ENCODE peak calls at places on chromosomes 13 and 19, in four cellular contexts. Z is endothelial cell of umbilical vein, F is neural progenitor cell, C is endothelial cell. I is an unnamed sample.

GRCh38 chr19:30784850-30785459 is 412.8 kb downstream of the ZNF536 start:
- DNase-seq in Z (no peak), F (peak; percentile 55), C (peak; percentile 79), I (peak; percentile 67)

GRCh38 chr19:12864721-12865715 is 16.2 kb downstream of the DNASE2 start:
- DNase-seq in C (no peak), Z (no peak), F (no peak), I (no peak)

GRCh38 chr19:31838163-31838798 is 489.0 kb upstream of the TSHZ3 start:
- DNase-seq in F (peak; percentile 60), Z (no peak), C (no peak), I (no peak)

GRCh38 chr19:9934132-9934950 is 2.0 kb downstream of the OLFM2 start:
- DNase-seq in C (peak; percentile 91), F (peak; percentile 91), Z (peak; percentile 50), I (peak; percentile 92)

GRCh38 chr13:77928909-77929308 is 10.3 kb upstream of the EDNRB start:
- DNase-seq in Z (peak; percentile 80), C (no peak), F (no peak), I (no peak)

GRCh38 chr13:95437561-95437960 is 115.0 kb upstream of the CLDN10 start:
- DNase-seq in C (no peak), Z (peak; percentile 6), F (no peak), I (no peak)

GRCh38 chr19:4318460-4318859 is 14.1 kb downstream of the FSD1 start:
- DNase-seq in F (no peak), C (no peak), Z (no peak), I (no peak)

GRCh38 chr19:30076101-30076551 is 134.1 kb downstream of the URI1 start:
- DNase-seq in F (no peak), C (no peak), Z (no peak), I (peak; percentile 18)

GRCh38 chr13:44181938-44182337 is 191.7 kb upstream of the SERP2 start:
- DNase-seq in Z (no peak), F (no peak), C (no peak), I (no peak)

GRCh38 chr19:29247051-29247450 is 34.1 kb upstream of the UQCRFS1 start:
- DNase-seq in Z (no peak), C (no peak), F (no peak), I (no peak)

GRCh38 chr19:45094707-45095106 is 1.7 kb downstream of the PPP1R37 start:
- DNase-seq in C (no peak), Z (no peak), F (no peak), I (no peak)

GRCh38 chr13:78608705-78609463 is 5.5 kb upstream of the POU4F1 start:
- DNase-seq in C (no peak), Z (peak; percentile 28), F (peak; percentile 58), I (peak; percentile 60)

DNA sequence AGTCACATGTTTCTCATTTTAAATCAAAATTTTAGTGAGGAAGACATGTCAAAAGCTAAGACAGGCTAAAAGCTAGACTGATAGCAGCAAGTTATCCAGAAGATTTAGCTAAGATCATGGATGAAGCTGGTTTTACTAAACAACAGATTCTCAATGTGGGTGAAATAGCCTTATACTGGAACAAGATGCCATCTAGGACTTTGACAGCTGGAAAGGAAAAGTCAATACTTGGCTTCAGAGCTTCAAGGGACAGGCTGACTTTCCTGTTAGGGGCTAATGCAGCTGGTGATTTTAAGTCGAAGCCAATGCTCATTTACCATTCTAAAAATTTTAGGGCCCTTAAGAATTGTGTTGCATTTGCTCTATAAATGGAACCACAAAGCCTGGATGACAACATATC is 455.3 kb upstream of the SLC10A2 start:
- DNase-seq in C (no peak), Z (no peak), F (no peak), I (no peak)
- TF ChIP-seq CTCF in C (no peak), Z (no peak), F (no peak), I (no peak)

DNA sequence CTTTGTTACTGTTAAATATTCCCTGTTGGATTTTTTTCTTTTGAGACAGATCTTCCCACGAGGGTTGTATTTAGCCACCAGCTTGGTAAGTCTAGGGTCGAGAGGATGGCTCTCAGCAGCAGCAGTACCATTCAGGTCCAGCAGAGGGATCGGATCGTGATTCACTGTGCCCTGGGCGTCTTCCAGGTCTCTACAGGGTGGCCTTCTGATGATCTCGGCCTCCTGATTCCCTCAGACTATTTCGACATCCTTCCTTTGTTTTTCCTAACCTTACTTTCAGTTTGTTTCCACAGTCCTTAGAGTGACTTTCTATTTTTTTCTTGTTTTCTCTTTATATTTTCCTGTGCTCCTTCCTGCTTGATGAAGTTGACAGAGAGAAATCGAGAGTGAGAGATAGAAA is 1436.9 kb downstream of the UQCRFS1 start:
- DNase-seq in Z (no peak), F (no peak), C (no peak), I (no peak)
- TF ChIP-seq CTCF in Z (peak; percentile 26), F (peak; percentile 3), C (no peak), I (peak; percentile 39)

GRCh38 chr19:58350871-58351557 is 2.3 kb downstream of the A1BG start:
- DNase-seq in C (no peak), F (no peak), Z (no peak), I (no peak)
- TF ChIP-seq CTCF in C (no peak), F (no peak), Z (no peak), I (no peak)

GRCh38 chr19:48715276-48715675 is 4.2 kb downstream of the MAMSTR start:
- DNase-seq in C (no peak), Z (no peak), F (no peak), I (no peak)

GRCh38 chr19:48714759-48715261 is 4.7 kb downstream of the MAMSTR start:
- DNase-seq in C (no peak), Z (peak; percentile 22), F (no peak), I (no peak)

GRCh38 chr19:48711106-48711662 is 8.3 kb downstream of the MAMSTR start:
- DNase-seq in Z (no peak), C (no peak), F (no peak), I (no peak)

GRCh38 chr19:48713864-48714755 is 5.4 kb downstream of the MAMSTR start:
- DNase-seq in F (peak; percentile 100), C (peak; percentile 98), Z (peak; percentile 100), I (peak; percentile 99)

GRCh38 chr19:48713041-48713863 is 6.3 kb downstream of the MAMSTR start:
- DNase-seq in Z (no peak), F (peak; percentile 74), C (peak; percentile 34), I (peak; percentile 38)
- TF ChIP-seq CTCF in Z (peak; percentile 19), F (peak; percentile 39), C (no peak), I (peak; percentile 27)

DNA sequence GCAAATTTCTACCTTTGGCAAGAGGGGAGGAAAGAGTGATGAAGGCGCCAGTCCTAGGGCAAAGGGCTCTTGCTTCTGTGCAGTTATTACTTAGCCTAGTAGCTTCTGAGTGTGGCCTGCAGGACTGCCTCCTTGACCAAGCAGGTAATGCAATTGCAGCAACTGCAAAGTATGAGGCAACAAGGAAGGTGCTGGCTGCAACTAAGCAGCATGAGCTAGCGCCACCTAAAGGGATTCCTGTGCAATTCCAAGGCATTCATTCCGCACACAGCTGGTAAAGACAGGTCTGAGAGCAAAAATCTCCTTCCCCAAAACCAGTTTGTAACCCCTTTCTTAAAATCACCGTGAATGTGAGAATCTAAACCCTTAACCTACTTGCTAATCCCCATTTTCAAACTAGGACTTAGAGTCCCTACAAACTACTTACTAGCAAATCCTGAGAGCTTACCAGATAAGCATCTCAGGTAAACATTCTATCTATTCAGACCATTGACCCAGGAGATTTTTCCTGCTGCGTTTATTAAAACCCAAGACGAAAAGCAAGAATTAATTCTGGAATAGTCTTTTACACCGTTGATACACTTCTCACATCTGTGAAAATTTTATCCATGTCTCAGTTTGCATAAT is 62.9 kb downstream of the DCT start:
- DNase-seq in Z (peak; percentile 2), C (peak; percentile 52), F (peak; percentile 83), I (peak; percentile 37)
- TF ChIP-seq CTCF in Z (peak; percentile 35), C (peak; percentile 63), F (peak; percentile 87), I (peak; percentile 68)

GRCh38 chr13:26629260-26629659 is 71.8 kb downstream of the WASF3 start:
- DNase-seq in C (no peak), Z (no peak), F (no peak), I (no peak)
- TF ChIP-seq CTCF in C (no peak), Z (peak; percentile 6), F (peak; percentile 7), I (no peak)